ENCODE peak calls at places on chromosomes 16 and 17, in four cellular contexts. J is brain microvascular endothelial cell, X is omental fat pad, G is lower lobe of right lung. K is an unnamed sample.
A peak's percentile ranks its signal among the peaks of the same experiment; 100 is the strongest.

GRCh38 chr17:76394166-76394565 is 9.8 kb downstream of the SPHK1 start:
- DNase-seq in G (no peak), J (no peak), X (no peak), K (no peak)

GRCh38 chr17:8916470-8916869 is 49.0 kb upstream of the PIK3R6 start:
- DNase-seq in X (no peak), J (no peak), G (no peak), K (no peak)

GRCh38 chr16:1543085-1543896 is 9.8 kb downstream of the TMEM204 start:
- DNase-seq in J (peak; percentile 71), X (no peak), G (peak; percentile 80), K (peak; percentile 51)

GRCh38 chr17:49646391-49647255 is 31.3 kb downstream of the SPOP start:
- DNase-seq in J (peak; percentile 83), G (no peak), X (no peak), K (peak; percentile 35)

GRCh38 chr16:72910875-72911274 is 137.1 kb downstream of the ZFHX3 start:
- DNase-seq in G (no peak), J (no peak), X (no peak), K (no peak)

GRCh38 chr17:2076461-2076984 is 21.6 kb downstream of the HIC1 start:
- DNase-seq in J (no peak), G (no peak), X (no peak), K (no peak)

GRCh38 chr17:17740627-17741237 is 59.5 kb downstream of the RAI1 start:
- DNase-seq in G (no peak), X (no peak), J (no peak), K (peak; percentile 71)

GRCh38 chr16:67884-68789 is 4.3 kb downstream of the RHBDF1 start:
- DNase-seq in X (no peak), G (peak; percentile 43), J (no peak), K (no peak)

GRCh38 chr17:35089846-35090193 is 26.3 kb upstream of the RFFL start:
- DNase-seq in X (no peak), G (peak; percentile 54), J (no peak), K (peak; percentile 78)

GRCh38 chr17:47239663-47240374 is 13.8 kb upstream of the ITGB3 start:
- DNase-seq in J (peak; percentile 99), X (peak; percentile 66), G (no peak), K (no peak)

GRCh38 chr16:23905027-23905426 is 69.2 kb downstream of the PRKCB start:
- DNase-seq in G (peak; percentile 50), J (peak; percentile 66), X (no peak), K (peak; percentile 67)

GRCh38 chr16:59783191-59783590 is 1049.1 kb upstream of the GOT2 start:
- DNase-seq in X (no peak), J (no peak), G (no peak), K (no peak)

GRCh38 chr16:68089067-68089466 is 3.9 kb downstream of the NFATC3 start:
- DNase-seq in J (no peak), X (no peak), G (no peak), K (no peak)

GRCh38 chr16:16992986-16993783 is 477.6 kb downstream of the XYLT1 start:
- DNase-seq in X (no peak), J (no peak), G (no peak), K (no peak)

GRCh38 chr17:27654654-27655524 is 23.9 kb downstream of the LGALS9 start:
- DNase-seq in J (peak; percentile 60), G (peak; percentile 78), X (peak; percentile 64), K (peak; percentile 96)

GRCh38 chr17:929547-929946 is 50.0 kb downstream of the NXN start:
- DNase-seq in G (no peak), X (no peak), J (no peak), K (no peak)

GRCh38 chr17:297758-298157 is 54.8 kb downstream of the RPH3AL start:
- DNase-seq in J (no peak), X (no peak), G (peak; percentile 20), K (no peak)

GRCh38 chr17:7289256-7290032 is 5.0 kb downstream of the YBX2 start:
- DNase-seq in G (no peak), J (no peak), X (no peak), K (no peak)

GRCh38 chr16:87702325-87702811 is 63.4 kb downstream of the KLHDC4 start:
- DNase-seq in X (no peak), G (no peak), J (peak; percentile 16), K (peak; percentile 71)

GRCh38 chr16:19008245-19008644 is 24.5 kb downstream of the TMC7 start:
- DNase-seq in G (no peak), J (peak; percentile 82), X (no peak), K (no peak)

GRCh38 chr16:2529961-2530628 is 1.1 kb downstream of the CEMP1 start:
- DNase-seq in X (no peak), G (no peak), J (no peak), K (no peak)

GRCh38 chr17:8632087-8632486 is 1.6 kb upstream of the MYH10 start:
- DNase-seq in G (no peak), J (no peak), X (no peak), K (peak; percentile 71)

GRCh38 chr17:75645889-75646625 is 12.8 kb downstream of the SMIM5 start:
- DNase-seq in X (no peak), J (no peak), G (peak; percentile 89), K (peak; percentile 60)